ENCODE peak calls at places on chromosomes 2 and 18, in six cellular contexts. One of them, this sample, is unnamed.

GRCh38 chr2:133296396-133296795 is 271.9 kb downstream of the NCKAP5 start:
- DNase-seq in stimulated activated naive CD8-positive, alpha-beta T cell treated with anti-CD3 and anti-CD28 coated beads, Interleukin-15, Interleukin-2, amounts not matched to agents 100 U/mL and 50 U/mL, for 24 hours: no peak
- DNase-seq in SK-N-MC: no peak
- DNase-seq in KBM-7: no peak
- DNase-seq in thoracic aorta: no peak
- DNase-seq in left cardiac atrium: no peak
- DNase-seq in this sample: no peak

GRCh38 chr2:127100261-127101047 is 6.5 kb downstream of the BIN1 start:
- DNase-seq in stimulated activated naive CD8-positive, alpha-beta T cell treated with anti-CD3 and anti-CD28 coated beads, Interleukin-15, Interleukin-2, amounts not matched to agents 100 U/mL and 50 U/mL, for 24 hours: no peak
- DNase-seq in SK-N-MC: no peak
- DNase-seq in left cardiac atrium: peak
- DNase-seq in thoracic aorta: no peak
- DNase-seq in KBM-7: no peak
- DNase-seq in this sample: no peak

GRCh38 chr2:36404312-36404711 is 48.7 kb downstream of the CRIM1 start:
- DNase-seq in stimulated activated naive CD8-positive, alpha-beta T cell treated with anti-CD3 and anti-CD28 coated beads, Interleukin-15, Interleukin-2, amounts not matched to agents 100 U/mL and 50 U/mL, for 24 hours: no peak
- DNase-seq in thoracic aorta: no peak
- DNase-seq in SK-N-MC: no peak
- DNase-seq in left cardiac atrium: no peak
- DNase-seq in KBM-7: no peak
- DNase-seq in this sample: peak

GRCh38 chr2:185618630-185619029 is 120.0 kb upstream of the FSIP2 start:
- DNase-seq in thoracic aorta: no peak
- DNase-seq in stimulated activated naive CD8-positive, alpha-beta T cell treated with anti-CD3 and anti-CD28 coated beads, Interleukin-15, Interleukin-2, amounts not matched to agents 100 U/mL and 50 U/mL, for 24 hours: no peak
- DNase-seq in left cardiac atrium: no peak
- DNase-seq in KBM-7: no peak
- DNase-seq in SK-N-MC: no peak
- DNase-seq in this sample: peak

GRCh38 chr2:37370666-37371065 is 26.2 kb downstream of the QPCT start:
- DNase-seq in stimulated activated naive CD8-positive, alpha-beta T cell treated with anti-CD3 and anti-CD28 coated beads, Interleukin-15, Interleukin-2, amounts not matched to agents 100 U/mL and 50 U/mL, for 24 hours: no peak
- DNase-seq in left cardiac atrium: no peak
- DNase-seq in thoracic aorta: no peak
- DNase-seq in SK-N-MC: no peak
- DNase-seq in KBM-7: no peak
- DNase-seq in this sample: no peak

GRCh38 chr2:20111311-20112131 is 60.1 kb upstream of the LAPTM4A start:
- DNase-seq in SK-N-MC: no peak
- DNase-seq in stimulated activated naive CD8-positive, alpha-beta T cell treated with anti-CD3 and anti-CD28 coated beads, Interleukin-15, Interleukin-2, amounts not matched to agents 100 U/mL and 50 U/mL, for 24 hours: no peak
- DNase-seq in KBM-7: no peak
- DNase-seq in thoracic aorta: no peak
- DNase-seq in left cardiac atrium: no peak
- DNase-seq in this sample: no peak

GRCh38 chr2:85890522-85891176 is 1.9 kb upstream of the ST3GAL5 start:
- DNase-seq in SK-N-MC: no peak
- DNase-seq in stimulated activated naive CD8-positive, alpha-beta T cell treated with anti-CD3 and anti-CD28 coated beads, Interleukin-15, Interleukin-2, amounts not matched to agents 100 U/mL and 50 U/mL, for 24 hours: no peak
- DNase-seq in thoracic aorta: no peak
- DNase-seq in left cardiac atrium: no peak
- DNase-seq in KBM-7: peak
- DNase-seq in this sample: no peak

GRCh38 chr2:213016984-213017351 is 134.4 kb downstream of the IKZF2 start:
- DNase-seq in SK-N-MC: no peak
- DNase-seq in thoracic aorta: no peak
- DNase-seq in KBM-7: no peak
- DNase-seq in left cardiac atrium: no peak
- DNase-seq in stimulated activated naive CD8-positive, alpha-beta T cell treated with anti-CD3 and anti-CD28 coated beads, Interleukin-15, Interleukin-2, amounts not matched to agents 100 U/mL and 50 U/mL, for 24 hours: no peak
- DNase-seq in this sample: peak

GRCh38 chr18:56869189-56869777 is 218.1 kb downstream of the WDR7 start:
- DNase-seq in thoracic aorta: no peak
- DNase-seq in SK-N-MC: peak
- DNase-seq in KBM-7: peak
- DNase-seq in stimulated activated naive CD8-positive, alpha-beta T cell treated with anti-CD3 and anti-CD28 coated beads, Interleukin-15, Interleukin-2, amounts not matched to agents 100 U/mL and 50 U/mL, for 24 hours: no peak
- DNase-seq in left cardiac atrium: no peak
- DNase-seq in this sample: peak

GRCh38 chr2:30686669-30687068 is 120.6 kb downstream of the CAPN13 start:
- DNase-seq in left cardiac atrium: no peak
- DNase-seq in SK-N-MC: no peak
- DNase-seq in stimulated activated naive CD8-positive, alpha-beta T cell treated with anti-CD3 and anti-CD28 coated beads, Interleukin-15, Interleukin-2, amounts not matched to agents 100 U/mL and 50 U/mL, for 24 hours: no peak
- DNase-seq in KBM-7: no peak
- DNase-seq in thoracic aorta: no peak
- DNase-seq in this sample: no peak

GRCh38 chr18:48879008-48879431 is 71.7 kb downstream of the SMAD7 start:
- DNase-seq in KBM-7: no peak
- DNase-seq in left cardiac atrium: peak
- DNase-seq in thoracic aorta: no peak
- DNase-seq in stimulated activated naive CD8-positive, alpha-beta T cell treated with anti-CD3 and anti-CD28 coated beads, Interleukin-15, Interleukin-2, amounts not matched to agents 100 U/mL and 50 U/mL, for 24 hours: no peak
- DNase-seq in SK-N-MC: no peak
- DNase-seq in this sample: no peak

GRCh38 chr18:659597-659996 is 2.1 kb downstream of the TYMS start:
- DNase-seq in KBM-7: no peak
- DNase-seq in SK-N-MC: no peak
- DNase-seq in left cardiac atrium: no peak
- DNase-seq in thoracic aorta: no peak
- DNase-seq in stimulated activated naive CD8-positive, alpha-beta T cell treated with anti-CD3 and anti-CD28 coated beads, Interleukin-15, Interleukin-2, amounts not matched to agents 100 U/mL and 50 U/mL, for 24 hours: no peak
- DNase-seq in this sample: no peak

GRCh38 chr2:18356676-18357075 is 203.8 kb downstream of the RDH14 start:
- DNase-seq in left cardiac atrium: no peak
- DNase-seq in SK-N-MC: no peak
- DNase-seq in thoracic aorta: no peak
- DNase-seq in stimulated activated naive CD8-positive, alpha-beta T cell treated with anti-CD3 and anti-CD28 coated beads, Interleukin-15, Interleukin-2, amounts not matched to agents 100 U/mL and 50 U/mL, for 24 hours: no peak
- DNase-seq in KBM-7: no peak
- DNase-seq in this sample: no peak

GRCh38 chr2:95076705-95077520 is 44.7 kb downstream of the MRPS5 start:
- DNase-seq in SK-N-MC: no peak
- DNase-seq in KBM-7: peak
- DNase-seq in stimulated activated naive CD8-positive, alpha-beta T cell treated with anti-CD3 and anti-CD28 coated beads, Interleukin-15, Interleukin-2, amounts not matched to agents 100 U/mL and 50 U/mL, for 24 hours: peak
- DNase-seq in left cardiac atrium: peak
- DNase-seq in thoracic aorta: no peak
- DNase-seq in this sample: peak

GRCh38 chr18:39660141-39660540 is 2094.5 kb upstream of the CELF4 start:
- DNase-seq in stimulated activated naive CD8-positive, alpha-beta T cell treated with anti-CD3 and anti-CD28 coated beads, Interleukin-15, Interleukin-2, amounts not matched to agents 100 U/mL and 50 U/mL, for 24 hours: no peak
- DNase-seq in KBM-7: no peak
- DNase-seq in thoracic aorta: no peak
- DNase-seq in SK-N-MC: no peak
- DNase-seq in left cardiac atrium: no peak
- DNase-seq in this sample: no peak

GRCh38 chr2:28796620-28797019 is 14.0 kb upstream of the SPDYA start:
- DNase-seq in stimulated activated naive CD8-positive, alpha-beta T cell treated with anti-CD3 and anti-CD28 coated beads, Interleukin-15, Interleukin-2, amounts not matched to agents 100 U/mL and 50 U/mL, for 24 hours: no peak
- DNase-seq in SK-N-MC: no peak
- DNase-seq in left cardiac atrium: no peak
- DNase-seq in thoracic aorta: no peak
- DNase-seq in KBM-7: no peak
- DNase-seq in this sample: no peak

GRCh38 chr2:28357948-28358667 is 34.5 kb upstream of the FOSL2 start:
- DNase-seq in SK-N-MC: no peak
- DNase-seq in KBM-7: no peak
- DNase-seq in stimulated activated naive CD8-positive, alpha-beta T cell treated with anti-CD3 and anti-CD28 coated beads, Interleukin-15, Interleukin-2, amounts not matched to agents 100 U/mL and 50 U/mL, for 24 hours: no peak
- DNase-seq in thoracic aorta: no peak
- DNase-seq in left cardiac atrium: no peak
- DNase-seq in this sample: no peak

GRCh38 chr2:164847966-164848365 is 6.3 kb upstream of the COBLL1 start:
- DNase-seq in left cardiac atrium: no peak
- DNase-seq in SK-N-MC: no peak
- DNase-seq in KBM-7: no peak
- DNase-seq in stimulated activated naive CD8-positive, alpha-beta T cell treated with anti-CD3 and anti-CD28 coated beads, Interleukin-15, Interleukin-2, amounts not matched to agents 100 U/mL and 50 U/mL, for 24 hours: no peak
- DNase-seq in thoracic aorta: no peak
- DNase-seq in this sample: peak

GRCh38 chr18:68449292-68449691 is 265.6 kb downstream of the TMX3 start:
- DNase-seq in stimulated activated naive CD8-positive, alpha-beta T cell treated with anti-CD3 and anti-CD28 coated beads, Interleukin-15, Interleukin-2, amounts not matched to agents 100 U/mL and 50 U/mL, for 24 hours: no peak
- DNase-seq in SK-N-MC: no peak
- DNase-seq in left cardiac atrium: no peak
- DNase-seq in thoracic aorta: no peak
- DNase-seq in KBM-7: no peak
- DNase-seq in this sample: no peak

GRCh38 chr2:154140249-154141025 is 268.7 kb downstream of the GALNT13 start:
- DNase-seq in SK-N-MC: no peak
- DNase-seq in KBM-7: no peak
- DNase-seq in stimulated activated naive CD8-positive, alpha-beta T cell treated with anti-CD3 and anti-CD28 coated beads, Interleukin-15, Interleukin-2, amounts not matched to agents 100 U/mL and 50 U/mL, for 24 hours: no peak
- DNase-seq in thoracic aorta: no peak
- DNase-seq in left cardiac atrium: no peak
- DNase-seq in this sample: no peak

GRCh38 chr2:234974501-234975385 is 22.9 kb downstream of the SH3BP4 start:
- DNase-seq in left cardiac atrium: peak
- DNase-seq in KBM-7: no peak
- DNase-seq in thoracic aorta: no peak
- DNase-seq in stimulated activated naive CD8-positive, alpha-beta T cell treated with anti-CD3 and anti-CD28 coated beads, Interleukin-15, Interleukin-2, amounts not matched to agents 100 U/mL and 50 U/mL, for 24 hours: no peak
- DNase-seq in SK-N-MC: no peak
- DNase-seq in this sample: no peak

GRCh38 chr2:109609352-109610024 is 4.3 kb downstream of the SEPTIN10 start:
- DNase-seq in SK-N-MC: no peak
- DNase-seq in KBM-7: no peak
- DNase-seq in left cardiac atrium: no peak
- DNase-seq in thoracic aorta: no peak
- DNase-seq in stimulated activated naive CD8-positive, alpha-beta T cell treated with anti-CD3 and anti-CD28 coated beads, Interleukin-15, Interleukin-2, amounts not matched to agents 100 U/mL and 50 U/mL, for 24 hours: no peak
- DNase-seq in this sample: peak

GRCh38 chr2:71243548-71244301 is 16.8 kb upstream of the PAIP2B start:
- DNase-seq in left cardiac atrium: peak
- DNase-seq in KBM-7: no peak
- DNase-seq in thoracic aorta: no peak
- DNase-seq in stimulated activated naive CD8-positive, alpha-beta T cell treated with anti-CD3 and anti-CD28 coated beads, Interleukin-15, Interleukin-2, amounts not matched to agents 100 U/mL and 50 U/mL, for 24 hours: no peak
- DNase-seq in SK-N-MC: no peak
- DNase-seq in this sample: no peak

GRCh38 chr2:157627594-157628281 is 926 bp downstream of the ACVR1C start:
- DNase-seq in SK-N-MC: no peak
- DNase-seq in thoracic aorta: no peak
- DNase-seq in stimulated activated naive CD8-positive, alpha-beta T cell treated with anti-CD3 and anti-CD28 coated beads, Interleukin-15, Interleukin-2, amounts not matched to agents 100 U/mL and 50 U/mL, for 24 hours: peak
- DNase-seq in KBM-7: peak
- DNase-seq in left cardiac atrium: no peak
- DNase-seq in this sample: peak

GRCh38 chr2:105344704-105345345 is 7.5 kb downstream of the C2orf49 start:
- DNase-seq in thoracic aorta: no peak
- DNase-seq in stimulated activated naive CD8-positive, alpha-beta T cell treated with anti-CD3 and anti-CD28 coated beads, Interleukin-15, Interleukin-2, amounts not matched to agents 100 U/mL and 50 U/mL, for 24 hours: no peak
- DNase-seq in left cardiac atrium: no peak
- DNase-seq in KBM-7: peak
- DNase-seq in SK-N-MC: peak
- DNase-seq in this sample: no peak

GRCh38 chr2:30731248-30731647 is 76.0 kb downstream of the CAPN13 start:
- DNase-seq in left cardiac atrium: no peak
- DNase-seq in SK-N-MC: no peak
- DNase-seq in thoracic aorta: no peak
- DNase-seq in KBM-7: no peak
- DNase-seq in stimulated activated naive CD8-positive, alpha-beta T cell treated with anti-CD3 and anti-CD28 coated beads, Interleukin-15, Interleukin-2, amounts not matched to agents 100 U/mL and 50 U/mL, for 24 hours: no peak
- DNase-seq in this sample: no peak

GRCh38 chr2:215161301-215161829 is 22.9 kb upstream of the ABCA12 start:
- DNase-seq in thoracic aorta: no peak
- DNase-seq in left cardiac atrium: no peak
- DNase-seq in KBM-7: no peak
- DNase-seq in SK-N-MC: no peak
- DNase-seq in stimulated activated naive CD8-positive, alpha-beta T cell treated with anti-CD3 and anti-CD28 coated beads, Interleukin-15, Interleukin-2, amounts not matched to agents 100 U/mL and 50 U/mL, for 24 hours: no peak
- DNase-seq in this sample: no peak

GRCh38 chr2:85367180-85367579 is 12.6 kb downstream of the ELMOD3 start:
- DNase-seq in left cardiac atrium: no peak
- DNase-seq in SK-N-MC: no peak
- DNase-seq in KBM-7: no peak
- DNase-seq in stimulated activated naive CD8-positive, alpha-beta T cell treated with anti-CD3 and anti-CD28 coated beads, Interleukin-15, Interleukin-2, amounts not matched to agents 100 U/mL and 50 U/mL, for 24 hours: no peak
- DNase-seq in thoracic aorta: no peak
- DNase-seq in this sample: no peak

GRCh38 chr2:78754930-78755329 is 270.6 kb upstream of the REG3G start:
- DNase-seq in KBM-7: no peak
- DNase-seq in thoracic aorta: no peak
- DNase-seq in left cardiac atrium: no peak
- DNase-seq in stimulated activated naive CD8-positive, alpha-beta T cell treated with anti-CD3 and anti-CD28 coated beads, Interleukin-15, Interleukin-2, amounts not matched to agents 100 U/mL and 50 U/mL, for 24 hours: no peak
- DNase-seq in SK-N-MC: no peak
- DNase-seq in this sample: no peak